ENCODE peak calls at places on chromosomes 2 and 18, in seven cellular contexts. L is posterior cingulate gyrus; R is SK-MEL-5; W is activated naive CD8-positive, alpha-beta T cell treated with anti-CD3 and anti-CD28 coated beads for 36 hours; K is DMS79; A is activated CD4-positive, alpha-beta memory T cell treated with anti-CD3 and anti-CD28 coated beads for 36 hours; G is stimulated activated CD4-positive, alpha-beta T cell treated with anti-CD3 and anti-CD28 coated beads, Interleukin-4, amount 100 ng/mL, for 48 hours. P is an unnamed sample.

GRCh38 chr2:39216495-39217191 is 27.1 kb downstream of the CDKL4 start:
- DNase-seq in L (no peak), R (no peak), W (peak), K (no peak), A (peak), G (peak), P (no peak)

GRCh38 chr18:12621737-12622306 is 36.1 kb downstream of the SPIRE1 start:
- DNase-seq in L (no peak), R (no peak), W (no peak), K (no peak), A (no peak), G (no peak), P (no peak)

GRCh38 chr2:204205548-204205947 is 269.0 kb downstream of the ICOS start:
- DNase-seq in L (no peak), R (no peak), W (no peak), K (no peak), A (no peak), G (no peak), P (no peak)

GRCh38 chr2:9029721-9030120 is 26.2 kb upstream of the MBOAT2 start:
- DNase-seq in L (no peak), R (no peak), W (no peak), K (peak), A (no peak), G (no peak), P (no peak)

GRCh38 chr18:25299426-25299825 is 52.5 kb downstream of the ZNF521 start:
- DNase-seq in L (no peak), R (peak), W (no peak), K (no peak), A (no peak), G (no peak), P (no peak)

GRCh38 chr2:16821696-16822095 is 156.1 kb upstream of the CYRIA start:
- DNase-seq in L (no peak), R (no peak), W (no peak), K (no peak), A (no peak), G (no peak), P (no peak)

GRCh38 chr2:68693947-68694346 is 40.7 kb upstream of the ARHGAP25 start:
- DNase-seq in L (no peak), R (no peak), W (no peak), K (no peak), A (no peak), G (no peak), P (no peak)

GRCh38 chr2:53460347-53460746 is 307.3 kb upstream of the CHAC2 start:
- DNase-seq in L (no peak), R (peak), W (no peak), K (no peak), A (no peak), G (no peak), P (no peak)

GRCh38 chr2:174117951-174118930 is 130.1 kb downstream of the OLA1 start:
- DNase-seq in L (no peak), R (no peak), W (no peak), K (no peak), A (no peak), G (no peak), P (no peak)

GRCh38 chr18:68769423-68769822 is 28.5 kb upstream of the CCDC102B start:
- DNase-seq in L (no peak), R (no peak), W (no peak), K (no peak), A (no peak), G (no peak), P (no peak)

P was measured in posterior vena cava.